ENCODE peak calls at places on chromosome 16, in seven cellular contexts. One of them, this sample, is unnamed.

GRCh38 chr16:69443809-69444611 is 19.6 kb downstream of the CYB5B start:
- DNase-seq in foreskin melanocyte: no peak
- DNase-seq in mesendoderm: no peak
- DNase-seq in activated CD4-positive, alpha-beta T cell treated with anti-CD3 and anti-CD28 coated beads, Interleukin-2, amount 50 U/mL, for 1 hour: peak
- DNase-seq in SJSA1: no peak
- DNase-seq in hippocampal formation: no peak
- DNase-seq in endodermal cell: no peak
- DNase-seq in this sample: no peak

GRCh38 chr16:5064915-5065314 is 841 bp downstream of the C16orf89 start:
- DNase-seq in foreskin melanocyte: no peak
- DNase-seq in mesendoderm: no peak
- DNase-seq in activated CD4-positive, alpha-beta T cell treated with anti-CD3 and anti-CD28 coated beads, Interleukin-2, amount 50 U/mL, for 1 hour: no peak
- DNase-seq in SJSA1: no peak
- DNase-seq in hippocampal formation: no peak
- DNase-seq in endodermal cell: no peak
- DNase-seq in this sample: no peak

GRCh38 chr16:57720142-57720575 is 15.4 kb upstream of the KATNB1 start:
- DNase-seq in foreskin melanocyte: peak
- DNase-seq in mesendoderm: peak
- DNase-seq in activated CD4-positive, alpha-beta T cell treated with anti-CD3 and anti-CD28 coated beads, Interleukin-2, amount 50 U/mL, for 1 hour: peak
- DNase-seq in SJSA1: no peak
- DNase-seq in hippocampal formation: peak
- DNase-seq in endodermal cell: peak
- DNase-seq in this sample: no peak

GRCh38 chr16:29738514-29738913 is 7.3 kb downstream of the C16orf54 start:
- DNase-seq in foreskin melanocyte: no peak
- DNase-seq in mesendoderm: no peak
- DNase-seq in activated CD4-positive, alpha-beta T cell treated with anti-CD3 and anti-CD28 coated beads, Interleukin-2, amount 50 U/mL, for 1 hour: peak
- DNase-seq in SJSA1: no peak
- DNase-seq in hippocampal formation: no peak
- DNase-seq in endodermal cell: no peak
- DNase-seq in this sample: no peak

GRCh38 chr16:1543085-1543896 is 9.8 kb downstream of the TMEM204 start:
- DNase-seq in foreskin melanocyte: peak
- DNase-seq in mesendoderm: peak
- DNase-seq in activated CD4-positive, alpha-beta T cell treated with anti-CD3 and anti-CD28 coated beads, Interleukin-2, amount 50 U/mL, for 1 hour: peak
- DNase-seq in SJSA1: no peak
- DNase-seq in hippocampal formation: no peak
- DNase-seq in endodermal cell: peak
- DNase-seq in this sample: no peak

GRCh38 chr16:68356249-68356918 is 45.6 kb downstream of the PRMT7 start:
- DNase-seq in foreskin melanocyte: no peak
- DNase-seq in mesendoderm: no peak
- DNase-seq in activated CD4-positive, alpha-beta T cell treated with anti-CD3 and anti-CD28 coated beads, Interleukin-2, amount 50 U/mL, for 1 hour: peak
- DNase-seq in SJSA1: no peak
- DNase-seq in hippocampal formation: peak
- DNase-seq in endodermal cell: no peak
- DNase-seq in this sample: no peak

GRCh38 chr16:19001788-19002187 is 18.1 kb downstream of the TMC7 start:
- DNase-seq in foreskin melanocyte: no peak
- DNase-seq in mesendoderm: no peak
- DNase-seq in activated CD4-positive, alpha-beta T cell treated with anti-CD3 and anti-CD28 coated beads, Interleukin-2, amount 50 U/mL, for 1 hour: no peak
- DNase-seq in SJSA1: no peak
- DNase-seq in hippocampal formation: peak
- DNase-seq in endodermal cell: no peak
- DNase-seq in this sample: no peak

GRCh38 chr16:35552763-35553162 is 2093.4 kb downstream of the TP53TG3F start:
- DNase-seq in foreskin melanocyte: no peak
- DNase-seq in mesendoderm: no peak
- DNase-seq in activated CD4-positive, alpha-beta T cell treated with anti-CD3 and anti-CD28 coated beads, Interleukin-2, amount 50 U/mL, for 1 hour: no peak
- DNase-seq in SJSA1: no peak
- DNase-seq in hippocampal formation: no peak
- DNase-seq in endodermal cell: no peak
- DNase-seq in this sample: no peak

GRCh38 chr16:4218202-4218601 is 23.7 kb downstream of the SRL start:
- DNase-seq in foreskin melanocyte: no peak
- DNase-seq in mesendoderm: no peak
- DNase-seq in activated CD4-positive, alpha-beta T cell treated with anti-CD3 and anti-CD28 coated beads, Interleukin-2, amount 50 U/mL, for 1 hour: no peak
- DNase-seq in SJSA1: no peak
- DNase-seq in hippocampal formation: no peak
- DNase-seq in endodermal cell: no peak
- DNase-seq in this sample: no peak

GRCh38 chr16:85416267-85417109 is 196.6 kb upstream of the GSE1 start:
- DNase-seq in foreskin melanocyte: no peak
- DNase-seq in mesendoderm: peak
- DNase-seq in activated CD4-positive, alpha-beta T cell treated with anti-CD3 and anti-CD28 coated beads, Interleukin-2, amount 50 U/mL, for 1 hour: peak
- DNase-seq in SJSA1: peak
- DNase-seq in hippocampal formation: no peak
- DNase-seq in endodermal cell: peak
- DNase-seq in this sample: no peak

GRCh38 chr16:87407511-87408112 is 15.5 kb downstream of the MAP1LC3B start:
- DNase-seq in foreskin melanocyte: no peak
- DNase-seq in mesendoderm: no peak
- DNase-seq in activated CD4-positive, alpha-beta T cell treated with anti-CD3 and anti-CD28 coated beads, Interleukin-2, amount 50 U/mL, for 1 hour: no peak
- DNase-seq in SJSA1: no peak
- DNase-seq in hippocampal formation: no peak
- DNase-seq in endodermal cell: peak
- DNase-seq in this sample: no peak

GRCh38 chr16:28105954-28106353 is 42.4 kb upstream of the GSG1L start:
- DNase-seq in foreskin melanocyte: no peak
- DNase-seq in mesendoderm: no peak
- DNase-seq in activated CD4-positive, alpha-beta T cell treated with anti-CD3 and anti-CD28 coated beads, Interleukin-2, amount 50 U/mL, for 1 hour: no peak
- DNase-seq in SJSA1: no peak
- DNase-seq in hippocampal formation: no peak
- DNase-seq in endodermal cell: peak
- DNase-seq in this sample: no peak

GRCh38 chr16:75257886-75258806 is 6.7 kb upstream of the BCAR1 start:
- DNase-seq in foreskin melanocyte: no peak
- DNase-seq in mesendoderm: no peak
- DNase-seq in activated CD4-positive, alpha-beta T cell treated with anti-CD3 and anti-CD28 coated beads, Interleukin-2, amount 50 U/mL, for 1 hour: no peak
- DNase-seq in SJSA1: no peak
- DNase-seq in hippocampal formation: no peak
- DNase-seq in endodermal cell: peak
- DNase-seq in this sample: no peak

GRCh38 chr16:17259751-17260270 is 210.9 kb downstream of the XYLT1 start:
- DNase-seq in foreskin melanocyte: no peak
- DNase-seq in mesendoderm: no peak
- DNase-seq in activated CD4-positive, alpha-beta T cell treated with anti-CD3 and anti-CD28 coated beads, Interleukin-2, amount 50 U/mL, for 1 hour: no peak
- DNase-seq in SJSA1: no peak
- DNase-seq in hippocampal formation: no peak
- DNase-seq in endodermal cell: no peak
- DNase-seq in this sample: no peak

GRCh38 chr16:27217256-27217655 is 13.9 kb downstream of the KDM8 start:
- DNase-seq in foreskin melanocyte: no peak
- DNase-seq in mesendoderm: peak
- DNase-seq in activated CD4-positive, alpha-beta T cell treated with anti-CD3 and anti-CD28 coated beads, Interleukin-2, amount 50 U/mL, for 1 hour: no peak
- DNase-seq in SJSA1: no peak
- DNase-seq in hippocampal formation: peak
- DNase-seq in endodermal cell: peak
- DNase-seq in this sample: no peak

GRCh38 chr16:354971-355441 is 2.5 kb upstream of the AXIN1 start:
- DNase-seq in foreskin melanocyte: no peak
- DNase-seq in mesendoderm: no peak
- DNase-seq in activated CD4-positive, alpha-beta T cell treated with anti-CD3 and anti-CD28 coated beads, Interleukin-2, amount 50 U/mL, for 1 hour: peak
- DNase-seq in SJSA1: no peak
- DNase-seq in hippocampal formation: no peak
- DNase-seq in endodermal cell: no peak
- DNase-seq in this sample: no peak

GRCh38 chr16:12901597-12902436 is at the start of gene SHISA9:
- DNase-seq in foreskin melanocyte: no peak
- DNase-seq in mesendoderm: peak
- DNase-seq in activated CD4-positive, alpha-beta T cell treated with anti-CD3 and anti-CD28 coated beads, Interleukin-2, amount 50 U/mL, for 1 hour: no peak
- DNase-seq in SJSA1: no peak
- DNase-seq in hippocampal formation: no peak
- DNase-seq in endodermal cell: peak
- DNase-seq in this sample: no peak

GRCh38 chr16:85652431-85653221 is 36.1 kb downstream of the GINS2 start:
- DNase-seq in foreskin melanocyte: no peak
- DNase-seq in mesendoderm: peak
- DNase-seq in activated CD4-positive, alpha-beta T cell treated with anti-CD3 and anti-CD28 coated beads, Interleukin-2, amount 50 U/mL, for 1 hour: no peak
- DNase-seq in SJSA1: no peak
- DNase-seq in hippocampal formation: peak
- DNase-seq in endodermal cell: peak
- DNase-seq in this sample: no peak

GRCh38 chr16:82603784-82604411 is 22.9 kb upstream of the CDH13 start:
- DNase-seq in foreskin melanocyte: peak
- DNase-seq in mesendoderm: peak
- DNase-seq in activated CD4-positive, alpha-beta T cell treated with anti-CD3 and anti-CD28 coated beads, Interleukin-2, amount 50 U/mL, for 1 hour: no peak
- DNase-seq in SJSA1: peak
- DNase-seq in hippocampal formation: peak
- DNase-seq in endodermal cell: peak
- DNase-seq in this sample: no peak

GRCh38 chr16:74623214-74623842 is 16.4 kb upstream of the GLG1 start:
- DNase-seq in foreskin melanocyte: peak
- DNase-seq in mesendoderm: peak
- DNase-seq in activated CD4-positive, alpha-beta T cell treated with anti-CD3 and anti-CD28 coated beads, Interleukin-2, amount 50 U/mL, for 1 hour: no peak
- DNase-seq in SJSA1: no peak
- DNase-seq in hippocampal formation: no peak
- DNase-seq in endodermal cell: no peak
- DNase-seq in this sample: no peak

GRCh38 chr16:69927056-69927757 is 23.9 kb upstream of the CLEC18A start:
- DNase-seq in foreskin melanocyte: no peak
- DNase-seq in mesendoderm: no peak
- DNase-seq in activated CD4-positive, alpha-beta T cell treated with anti-CD3 and anti-CD28 coated beads, Interleukin-2, amount 50 U/mL, for 1 hour: no peak
- DNase-seq in SJSA1: no peak
- DNase-seq in hippocampal formation: peak
- DNase-seq in endodermal cell: no peak
- DNase-seq in this sample: peak

GRCh38 chr16:55678061-55678935 is 22.5 kb downstream of the SLC6A2 start:
- DNase-seq in foreskin melanocyte: no peak
- DNase-seq in mesendoderm: no peak
- DNase-seq in activated CD4-positive, alpha-beta T cell treated with anti-CD3 and anti-CD28 coated beads, Interleukin-2, amount 50 U/mL, for 1 hour: no peak
- DNase-seq in SJSA1: no peak
- DNase-seq in hippocampal formation: peak
- DNase-seq in endodermal cell: no peak
- DNase-seq in this sample: no peak

This sample was measured in coronary artery.